ENCODE peak calls at places on chromosomes 4 and X, in eight cellular contexts. M is osteocyte, A is lower leg skin, C is GM06990, O is fibroblast of pulmonary artery, E is foreskin fibroblast, J is omental fat pad, Y is cardiac muscle cell. N is an unnamed sample.
A peak's percentile ranks its signal among the peaks of the same experiment; 100 is the strongest.

GRCh38 chr4:171648926-171649325 is 164.3 kb upstream of the GALNTL6 start:
- DNase-seq in M (no peak), A (no peak), C (no peak), O (no peak), E (no peak), J (no peak), Y (no peak), N (no peak)

GRCh38 chr4:7030856-7031255 is 12.3 kb upstream of the TADA2B start:
- DNase-seq in M (no peak), A (no peak), C (no peak), O (no peak), E (no peak), J (no peak), Y (no peak), N (no peak)

GRCh38 chrX:68196939-68197791 is 236.1 kb downstream of the OPHN1 start:
- DNase-seq in M (no peak), A (no peak), C (no peak), O (peak; percentile 63), E (no peak), J (no peak), Y (peak; percentile 63), N (no peak)

GRCh38 chrX:78643874-78644273 is 15.3 kb downstream of the RTL3 start:
- DNase-seq in M (no peak), A (no peak), C (no peak), O (no peak), E (no peak), J (no peak), Y (no peak), N (no peak)

GRCh38 chrX:31658360-31658759 is 586.5 kb upstream of the FTHL17 start:
- DNase-seq in M (no peak), A (no peak), C (peak; percentile 8), O (peak; percentile 52), E (no peak), J (no peak), Y (peak; percentile 49), N (no peak)

GRCh38 chr4:153555730-153556440 is 89.7 kb downstream of the TMEM131L start:
- DNase-seq in M (peak; percentile 93), A (no peak), C (no peak), O (peak; percentile 87), E (peak; percentile 52), J (no peak), Y (peak; percentile 94), N (peak; percentile 60)

GRCh38 chr4:139511320-139511719 is 44.7 kb downstream of the SETD7 start:
- DNase-seq in M (no peak), A (no peak), C (no peak), O (peak; percentile 47), E (no peak), J (no peak), Y (peak; percentile 39), N (no peak)

GRCh38 chr4:165754664-165755063 is 118.4 kb upstream of the TLL1 start:
- DNase-seq in M (no peak), A (no peak), C (no peak), O (no peak), E (no peak), J (no peak), Y (no peak), N (no peak)

GRCh38 chr4:37663552-37663951 is 22.6 kb downstream of the RELL1 start:
- DNase-seq in M (no peak), A (no peak), C (no peak), O (no peak), E (no peak), J (no peak), Y (no peak), N (no peak)

GRCh38 chr4:23033796-23034195 is 341.1 kb downstream of the GBA3 start:
- DNase-seq in M (no peak), A (no peak), C (no peak), O (peak; percentile 21), E (no peak), J (no peak), Y (no peak), N (no peak)

GRCh38 chr4:186927624-186928023 is 204.0 kb upstream of the FAT1 start:
- DNase-seq in M (no peak), A (no peak), C (no peak), O (no peak), E (no peak), J (no peak), Y (no peak), N (no peak)

GRCh38 chr4:53586121-53586816 is 5.0 kb downstream of the LNX1 start:
- DNase-seq in M (no peak), A (no peak), C (no peak), O (peak; percentile 95), E (peak; percentile 90), J (no peak), Y (peak; percentile 91), N (no peak)

GRCh38 chr4:44538534-44538933 is 89.9 kb upstream of the KCTD8 start:
- DNase-seq in M (no peak), A (no peak), C (no peak), O (no peak), E (no peak), J (no peak), Y (no peak), N (no peak)

GRCh38 chrX:41145920-41146608 is 60.8 kb downstream of the USP9X start:
- DNase-seq in M (no peak), A (no peak), C (no peak), O (peak; percentile 80), E (peak; percentile 57), J (no peak), Y (peak; percentile 79), N (no peak)

DNA sequence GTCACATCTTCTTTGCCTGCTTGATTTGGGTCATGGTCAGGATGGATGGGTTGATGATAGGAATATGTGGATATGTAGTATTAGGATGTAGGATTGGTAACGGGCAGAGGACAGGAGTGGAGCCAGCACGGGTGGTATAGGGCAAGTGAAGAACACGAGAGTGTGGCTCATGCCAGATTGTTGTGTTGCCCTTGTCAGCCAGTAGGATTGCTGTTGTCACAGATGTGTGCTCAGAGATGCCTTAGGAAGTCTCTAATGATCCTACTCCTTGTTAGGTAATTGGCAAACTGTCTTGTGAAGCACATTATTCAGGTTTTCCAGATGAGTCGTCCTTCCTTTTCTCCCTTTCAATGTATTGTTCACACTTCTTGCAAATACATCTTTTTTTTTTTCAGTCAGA is 5.5 kb downstream of the ATP10D start:
- DNase-seq in M (no peak), A (no peak), C (no peak), O (peak; percentile 63), E (no peak), J (no peak), Y (peak; percentile 45), N (no peak)
- TF ChIP-seq CTCF in M (peak; percentile 40), A (no peak), C (peak; percentile 63), O (peak; percentile 52), E (peak; percentile 26), J (no peak), Y (peak; percentile 40), N (no peak)

GRCh38 chrX:54447461-54447860 is 7.3 kb downstream of the TSR2 start:
- DNase-seq in M (no peak), A (no peak), C (no peak), O (peak; percentile 13), E (peak; percentile 5), J (no peak), Y (peak; percentile 23), N (no peak)
- TF ChIP-seq CTCF in M (peak; percentile 25), A (no peak), C (no peak), O (peak; percentile 12), E (peak; percentile 10), J (no peak), Y (peak; percentile 26), N (no peak)

GRCh38 chr4:112807999-112808398 is 171.1 kb downstream of the LARP7 start:
- DNase-seq in M (no peak), A (no peak), C (no peak), O (no peak), E (no peak), J (no peak), Y (no peak), N (no peak)
- TF ChIP-seq CTCF in M (no peak), A (no peak), C (no peak), O (no peak), E (no peak), J (no peak), Y (no peak), N (no peak)

DNA sequence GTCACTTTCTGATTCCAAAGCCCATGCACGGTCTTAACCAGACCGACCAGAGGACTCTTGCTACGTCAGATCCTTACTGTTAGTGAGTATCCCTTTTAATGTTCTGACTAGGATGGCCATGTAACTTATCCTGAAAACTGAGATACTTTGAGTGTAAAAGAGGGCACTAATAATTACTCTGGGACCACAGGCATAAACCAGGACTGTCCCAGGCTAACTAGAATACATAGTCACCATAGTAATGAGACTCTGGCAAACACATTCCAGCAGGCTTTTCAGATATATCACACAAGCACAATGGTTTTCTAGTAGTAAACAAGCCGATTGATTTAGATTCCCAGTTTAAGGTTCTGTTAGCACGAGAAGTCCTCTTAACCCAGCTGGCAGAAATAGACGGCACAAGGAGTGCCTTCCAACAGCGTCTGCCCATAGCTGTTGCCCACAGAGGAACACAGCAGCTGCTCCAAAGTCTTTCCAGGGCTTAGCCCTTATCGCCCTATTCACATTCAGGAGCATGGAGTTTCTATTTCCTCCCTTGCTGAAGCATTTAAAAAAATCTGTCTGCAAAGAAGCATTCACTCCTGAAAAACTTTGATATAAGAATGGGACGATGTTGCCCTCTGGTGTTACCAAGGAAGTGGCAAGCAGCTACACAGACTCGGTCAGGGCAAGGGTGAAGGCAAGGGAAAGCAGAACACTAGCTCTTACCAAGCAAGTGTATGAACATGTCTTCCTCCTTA is 92.4 kb downstream of the CXCL13 start:
- DNase-seq in M (no peak), A (no peak), C (no peak), O (peak; percentile 84), E (peak; percentile 66), J (no peak), Y (peak; percentile 88), N (no peak)
- TF ChIP-seq CTCF in M (peak; percentile 60), A (no peak), C (peak; percentile 15), O (peak; percentile 72), E (peak; percentile 68), J (no peak), Y (peak; percentile 72), N (no peak)

GRCh38 chr4:2172627-2173231 is 69.2 kb downstream of the HAUS3 start:
- DNase-seq in M (no peak), A (no peak), C (no peak), O (no peak), E (no peak), J (no peak), Y (no peak), N (no peak)
- TF ChIP-seq CTCF in M (no peak), A (no peak), C (no peak), O (no peak), E (no peak), J (no peak), Y (no peak), N (no peak)